ENCODE peak calls at places on chromosome 10, in ten cellular contexts. One of them, this sample, is unnamed.

GRCh38 chr10:77308084-77308732 is 329.4 kb downstream of the KCNMA1 start:
- DNase-seq in suprapubic skin: no peak
- DNase-seq in breast epithelium: no peak
- DNase-seq in testis: peak
- DNase-seq in A549: no peak
- DNase-seq in upper lobe of left lung: no peak
- DNase-seq in IMR-90: no peak
- DNase-seq in heart left ventricle: no peak
- DNase-seq in stomach: no peak
- DNase-seq in GM12878: no peak
- DNase-seq in this sample: no peak

GRCh38 chr10:83606275-83606674 is 533.0 kb upstream of the GHITM start:
- DNase-seq in suprapubic skin: no peak
- DNase-seq in breast epithelium: peak
- DNase-seq in testis: no peak
- DNase-seq in A549: no peak
- DNase-seq in upper lobe of left lung: no peak
- DNase-seq in IMR-90: no peak
- DNase-seq in heart left ventricle: no peak
- DNase-seq in stomach: no peak
- DNase-seq in GM12878: no peak
- DNase-seq in this sample: no peak

GRCh38 chr10:47402681-47403301 is 18.7 kb upstream of the ZNF488 start:
- DNase-seq in suprapubic skin: no peak
- DNase-seq in breast epithelium: peak
- DNase-seq in testis: peak
- DNase-seq in A549: peak
- DNase-seq in upper lobe of left lung: no peak
- DNase-seq in IMR-90: peak
- DNase-seq in heart left ventricle: peak
- DNase-seq in stomach: no peak
- DNase-seq in GM12878: no peak
- DNase-seq in this sample: no peak

GRCh38 chr10:79274279-79275104 is 72.8 kb upstream of the PPIF start:
- DNase-seq in suprapubic skin: peak
- DNase-seq in breast epithelium: peak
- DNase-seq in testis: peak
- DNase-seq in A549: no peak
- DNase-seq in upper lobe of left lung: peak
- DNase-seq in IMR-90: no peak
- DNase-seq in heart left ventricle: peak
- DNase-seq in stomach: peak
- DNase-seq in GM12878: no peak
- DNase-seq in this sample: peak

GRCh38 chr10:73110345-73110849 is at the start of gene NUDT13:
- DNase-seq in suprapubic skin: no peak
- DNase-seq in breast epithelium: peak
- DNase-seq in testis: peak
- DNase-seq in A549: peak
- DNase-seq in upper lobe of left lung: peak
- DNase-seq in IMR-90: peak
- DNase-seq in heart left ventricle: peak
- DNase-seq in stomach: peak
- DNase-seq in GM12878: peak
- DNase-seq in this sample: peak

GRCh38 chr10:127922675-127923366 is 15.9 kb downstream of the PTPRE start:
- DNase-seq in suprapubic skin: no peak
- DNase-seq in breast epithelium: peak
- DNase-seq in testis: peak
- DNase-seq in A549: peak
- DNase-seq in upper lobe of left lung: peak
- DNase-seq in IMR-90: peak
- DNase-seq in heart left ventricle: peak
- DNase-seq in stomach: peak
- DNase-seq in GM12878: no peak
- DNase-seq in this sample: peak

GRCh38 chr10:104492349-104492940 is 138.8 kb downstream of the CFAP58 start:
- DNase-seq in suprapubic skin: no peak
- DNase-seq in breast epithelium: peak
- DNase-seq in testis: no peak
- DNase-seq in A549: no peak
- DNase-seq in upper lobe of left lung: no peak
- DNase-seq in IMR-90: no peak
- DNase-seq in heart left ventricle: no peak
- DNase-seq in stomach: no peak
- DNase-seq in GM12878: no peak
- DNase-seq in this sample: no peak

GRCh38 chr10:89393898-89394297 is 1.5 kb downstream of the IFIT1 start:
- DNase-seq in suprapubic skin: no peak
- DNase-seq in breast epithelium: no peak
- DNase-seq in testis: no peak
- DNase-seq in A549: no peak
- DNase-seq in upper lobe of left lung: no peak
- DNase-seq in IMR-90: no peak
- DNase-seq in heart left ventricle: no peak
- DNase-seq in stomach: no peak
- DNase-seq in GM12878: no peak
- DNase-seq in this sample: no peak

GRCh38 chr10:95693331-95693667 is 428 bp downstream of the TCTN3 start:
- DNase-seq in suprapubic skin: no peak
- DNase-seq in breast epithelium: no peak
- DNase-seq in testis: no peak
- DNase-seq in A549: no peak
- DNase-seq in upper lobe of left lung: no peak
- DNase-seq in IMR-90: peak
- DNase-seq in heart left ventricle: no peak
- DNase-seq in stomach: no peak
- DNase-seq in GM12878: no peak
- DNase-seq in this sample: no peak

GRCh38 chr10:30798621-30799020 is 169.1 kb upstream of the LYZL2 start:
- DNase-seq in suprapubic skin: no peak
- DNase-seq in breast epithelium: no peak
- DNase-seq in testis: no peak
- DNase-seq in A549: no peak
- DNase-seq in upper lobe of left lung: no peak
- DNase-seq in IMR-90: no peak
- DNase-seq in heart left ventricle: no peak
- DNase-seq in stomach: no peak
- DNase-seq in GM12878: no peak
- DNase-seq in this sample: no peak

DNA sequence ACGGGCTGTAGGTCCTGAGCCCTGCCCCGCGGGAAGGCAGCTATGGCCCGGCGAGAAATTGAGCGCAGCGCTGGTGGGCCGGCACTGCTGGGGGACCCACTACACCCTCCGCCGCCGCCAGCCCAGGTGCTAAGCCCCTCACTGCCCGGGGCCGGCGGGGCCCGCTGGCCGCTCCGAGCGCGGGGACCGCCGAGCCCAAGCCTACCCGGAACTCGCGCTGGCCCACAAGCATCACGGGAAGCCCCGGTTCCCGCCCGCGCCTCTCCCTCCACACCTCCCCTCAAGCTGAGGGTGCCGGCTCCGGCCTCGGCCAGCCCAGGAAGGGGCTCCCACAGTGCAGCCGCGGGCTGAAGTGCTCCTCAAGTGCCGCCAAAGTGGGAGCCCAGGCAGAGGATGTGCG is 5.5 kb upstream of the CACUL1 start:
- DNase-seq in suprapubic skin: no peak
- DNase-seq in breast epithelium: no peak
- DNase-seq in testis: no peak
- DNase-seq in A549: no peak
- DNase-seq in upper lobe of left lung: no peak
- DNase-seq in IMR-90: no peak
- DNase-seq in heart left ventricle: no peak
- DNase-seq in stomach: no peak
- DNase-seq in GM12878: no peak
- DNase-seq in this sample: no peak
- H3K4me3 ChIP-seq in suprapubic skin: no peak
- H3K4me3 ChIP-seq in breast epithelium: no peak
- H3K4me3 ChIP-seq in testis: peak
- H3K4me3 ChIP-seq in A549: no peak
- H3K4me3 ChIP-seq in upper lobe of left lung: no peak
- H3K4me3 ChIP-seq in IMR-90: no peak
- H3K4me3 ChIP-seq in heart left ventricle: no peak
- H3K4me3 ChIP-seq in stomach: no peak
- H3K4me3 ChIP-seq in GM12878: no peak
- H3K4me3 ChIP-seq in this sample: no peak

GRCh38 chr10:517236-517635 is 172.2 kb downstream of the DIP2C start:
- DNase-seq in suprapubic skin: no peak
- DNase-seq in breast epithelium: no peak
- DNase-seq in testis: no peak
- DNase-seq in A549: no peak
- DNase-seq in upper lobe of left lung: peak
- DNase-seq in IMR-90: no peak
- DNase-seq in heart left ventricle: no peak
- DNase-seq in stomach: no peak
- DNase-seq in GM12878: no peak
- DNase-seq in this sample: no peak
- H3K27ac ChIP-seq in suprapubic skin: no peak
- H3K27ac ChIP-seq in breast epithelium: no peak
- H3K27ac ChIP-seq in testis: no peak
- H3K27ac ChIP-seq in A549: no peak
- H3K27ac ChIP-seq in upper lobe of left lung: no peak
- H3K27ac ChIP-seq in IMR-90: no peak
- H3K27ac ChIP-seq in heart left ventricle: no peak
- H3K27ac ChIP-seq in stomach: no peak
- H3K27ac ChIP-seq in GM12878: no peak
- H3K27ac ChIP-seq in this sample: no peak

DNA sequence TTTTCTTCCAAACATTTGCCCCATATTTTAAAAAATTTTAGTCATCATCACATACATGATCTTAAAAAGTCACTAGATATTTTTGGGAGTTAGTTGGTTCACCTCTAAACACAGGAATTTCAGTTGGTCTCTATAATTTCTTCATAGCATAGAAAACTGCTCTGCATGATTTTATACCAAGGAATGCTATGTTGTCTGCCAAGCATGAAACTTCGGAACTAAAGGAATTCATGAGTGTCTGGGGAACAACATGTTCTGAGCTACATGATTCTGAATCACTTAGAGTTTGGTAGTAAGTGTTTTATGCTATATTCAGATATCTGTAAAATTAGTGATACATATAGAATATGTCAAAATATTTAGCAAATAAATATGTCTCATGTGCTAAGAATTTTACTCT is 957.8 kb downstream of the GATA3 start:
- DNase-seq in suprapubic skin: no peak
- DNase-seq in breast epithelium: no peak
- DNase-seq in testis: no peak
- DNase-seq in A549: no peak
- DNase-seq in upper lobe of left lung: no peak
- DNase-seq in IMR-90: peak
- DNase-seq in heart left ventricle: no peak
- DNase-seq in stomach: no peak
- DNase-seq in GM12878: no peak
- DNase-seq in this sample: no peak
- TF ChIP-seq POLR2A in suprapubic skin: no peak
- TF ChIP-seq POLR2A in breast epithelium: no peak
- TF ChIP-seq POLR2A in testis: no peak
- TF ChIP-seq POLR2A in A549: no peak
- TF ChIP-seq POLR2A in upper lobe of left lung: no peak
- TF ChIP-seq POLR2A in IMR-90: no peak
- TF ChIP-seq POLR2A in heart left ventricle: no peak
- TF ChIP-seq POLR2A in stomach: no peak
- TF ChIP-seq POLR2A in GM12878: no peak
- TF ChIP-seq POLR2A in this sample: no peak

GRCh38 chr10:100020883-100021248 is 11.1 kb upstream of the DNMBP start:
- DNase-seq in suprapubic skin: no peak
- DNase-seq in breast epithelium: no peak
- DNase-seq in testis: no peak
- DNase-seq in A549: no peak
- DNase-seq in upper lobe of left lung: no peak
- DNase-seq in IMR-90: no peak
- DNase-seq in heart left ventricle: no peak
- DNase-seq in stomach: no peak
- DNase-seq in GM12878: no peak
- DNase-seq in this sample: no peak
- H3K4me3 ChIP-seq in suprapubic skin: no peak
- H3K4me3 ChIP-seq in breast epithelium: no peak
- H3K4me3 ChIP-seq in testis: no peak
- H3K4me3 ChIP-seq in A549: no peak
- H3K4me3 ChIP-seq in upper lobe of left lung: no peak
- H3K4me3 ChIP-seq in IMR-90: no peak
- H3K4me3 ChIP-seq in heart left ventricle: no peak
- H3K4me3 ChIP-seq in stomach: no peak
- H3K4me3 ChIP-seq in GM12878: peak
- H3K4me3 ChIP-seq in this sample: no peak